ENCODE peak calls at places on chromosomes 12 and 14, in nine cellular contexts. O is GM23338, R is fibroblast of mammary gland, T is IMR-90, C is HFFc6, J is epithelial cell of esophagus, I is lung, S is heart right ventricle, K is omental fat pad. D is an unnamed sample.
A peak's percentile ranks its signal among the peaks of the same experiment; 100 is the strongest.

GRCh38 chr12:10285919-10286318 is 21.8 kb upstream of the KLRD1 start:
- DNase-seq in S (no peak), O (no peak), T (no peak), R (no peak), C (no peak), J (no peak), I (no peak), K (no peak), D (no peak)

GRCh38 chr12:10310926-10311705 is 3.4 kb downstream of the KLRD1 start:
- DNase-seq in O (no peak), C (no peak), K (no peak), R (peak; percentile 12), I (no peak), T (no peak), S (no peak), J (peak; percentile 58), D (no peak)

GRCh38 chr12:6167327-6168280 is 32.6 kb upstream of the CD9 start:
- DNase-seq in C (peak; percentile 96), O (no peak), K (no peak), T (peak; percentile 99), I (peak; percentile 59), R (peak; percentile 98), J (peak; percentile 93), S (no peak), D (no peak)

GRCh38 chr14:82951171-82951570 is 1417.5 kb upstream of the SEL1L start:
- DNase-seq in K (no peak), C (no peak), S (no peak), R (no peak), J (no peak), I (no peak), O (peak; percentile 59), T (no peak), D (no peak)

GRCh38 chr12:6773662-6774351 is 1.5 kb downstream of the LAG3 start:
- DNase-seq in R (no peak), C (no peak), S (no peak), J (no peak), T (no peak), K (no peak), I (no peak), O (peak; percentile 66), D (no peak)

GRCh38 chr14:51180577-51180976 is 59.5 kb upstream of the TMX1 start:
- DNase-seq in I (no peak), K (no peak), O (no peak), R (no peak), J (no peak), C (no peak), S (no peak), T (no peak), D (no peak)

GRCh38 chr14:22748188-22748587 is 18.3 kb upstream of the OXA1L start:
- DNase-seq in O (no peak), J (no peak), S (no peak), C (no peak), T (no peak), K (no peak), R (no peak), I (no peak), D (no peak)

GRCh38 chr14:35352274-35353233 is 52.0 kb downstream of the NFKBIA start:
- DNase-seq in J (no peak), O (no peak), C (no peak), T (no peak), I (no peak), S (no peak), K (no peak), R (no peak), D (no peak)

GRCh38 chr12:6768385-6769002 is 2.3 kb downstream of the PTMS start:
- DNase-seq in K (no peak), O (peak; percentile 39), S (no peak), R (no peak), J (no peak), C (no peak), T (peak; percentile 33), I (no peak), D (no peak)

GRCh38 chr14:37544407-37544806 is 50.6 kb downstream of the FOXA1 start:
- DNase-seq in C (no peak), K (no peak), T (no peak), J (peak; percentile 20), I (no peak), O (no peak), R (no peak), S (no peak), D (no peak)

GRCh38 chr14:32397871-32398640 is 69.0 kb downstream of the AKAP6 start:
- DNase-seq in I (no peak), J (peak; percentile 83), T (peak; percentile 44), R (peak; percentile 53), K (no peak), S (no peak), O (no peak), C (peak; percentile 58), D (no peak)

GRCh38 chr12:69987453-69988102 is 162.6 kb downstream of the MYRFL start:
- DNase-seq in T (peak; percentile 94), K (peak; percentile 32), I (no peak), C (peak; percentile 83), R (peak; percentile 92), O (no peak), J (peak; percentile 97), S (no peak), D (no peak)

GRCh38 chr12:56258820-56259183 is 618 bp upstream of the ANKRD52 start:
- DNase-seq in T (no peak), I (no peak), S (no peak), R (no peak), C (no peak), J (no peak), K (no peak), O (peak; percentile 35), D (no peak)

GRCh38 chr14:51848120-51848519 is 12.3 kb upstream of the GNG2 start:
- DNase-seq in S (no peak), I (no peak), C (no peak), T (no peak), J (peak; percentile 58), R (peak; percentile 38), O (no peak), K (no peak), D (no peak)

GRCh38 chr14:56002876-56003625 is 115.2 kb upstream of the PELI2 start:
- DNase-seq in C (no peak), J (no peak), I (no peak), O (peak; percentile 23), S (no peak), R (no peak), T (no peak), K (no peak), D (no peak)

GRCh38 chr12:112928978-112929377 is 9.3 kb upstream of the OAS3 start:
- DNase-seq in S (no peak), C (no peak), T (no peak), J (no peak), R (no peak), O (peak; percentile 45), K (no peak), I (no peak), D (peak; percentile 42)
- TF ChIP-seq CTCF in S (no peak), C (no peak), T (no peak), J (no peak), R (no peak), O (peak; percentile 71), K (no peak), I (no peak), D (no peak)

DNA sequence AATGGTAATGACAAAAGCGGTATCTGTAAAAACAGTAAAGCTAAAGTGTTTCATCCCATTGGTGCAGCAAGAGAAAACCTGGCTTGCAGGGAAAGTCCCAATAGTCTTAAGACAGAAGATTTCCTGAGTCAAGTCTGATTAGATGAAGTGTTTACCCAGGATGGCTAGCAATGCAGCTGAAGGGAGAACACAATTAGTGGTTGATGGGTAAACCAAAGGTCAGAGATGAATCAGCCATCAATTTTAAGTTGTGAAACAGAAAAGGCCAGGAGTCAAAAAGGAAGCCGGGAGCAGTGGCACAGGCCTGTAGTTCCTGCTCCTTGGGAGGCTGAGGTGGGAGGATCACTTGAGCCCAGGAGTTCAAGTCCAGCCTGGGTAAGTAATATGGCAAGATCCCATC is 52.6 kb downstream of the SEC23A start:
- DNase-seq in C (peak; percentile 86), J (peak; percentile 77), S (no peak), T (peak; percentile 85), R (peak; percentile 92), O (no peak), I (no peak), K (no peak), D (no peak)
- TF ChIP-seq CTCF in C (no peak), J (no peak), S (no peak), T (no peak), R (no peak), O (no peak), I (no peak), K (no peak), D (no peak)

GRCh38 chr12:93569656-93570551 is 2.6 kb upstream of the SOCS2 start:
- DNase-seq in J (peak; percentile 83), R (peak; percentile 87), O (peak; percentile 97), I (peak; percentile 88), T (peak; percentile 84), C (peak; percentile 71), K (peak; percentile 68), S (peak; percentile 87), D (peak; percentile 93)
- TF ChIP-seq CTCF in J (peak; percentile 76), R (peak; percentile 72), O (peak; percentile 79), I (peak; percentile 37), T (peak; percentile 78), C (peak; percentile 91), K (no peak), S (peak; percentile 75), D (peak; percentile 93)

GRCh38 chr12:115191342-115191741 is 507.4 kb upstream of the TBX3 start:
- DNase-seq in C (no peak), O (no peak), K (no peak), J (no peak), S (no peak), R (peak; percentile 52), I (no peak), T (no peak), D (no peak)
- TF ChIP-seq CTCF in C (no peak), O (no peak), K (no peak), J (no peak), S (no peak), R (no peak), I (no peak), T (no peak), D (no peak)